ENCODE peak calls at places on chromosome X, in five cellular contexts. Y is GM12878, B is SK-N-SH, K is HCT116, U is GM23338. G is an unnamed sample.

GRCh38 chrX:47539860-47540259 is 21.1 kb upstream of the ARAF start:
- DNase-seq in Y (no peak), B (no peak), K (no peak), U (no peak), G (no peak)

GRCh38 chrX:109590176-109590575 is 34.8 kb downstream of the KCNE5 start:
- DNase-seq in Y (no peak), B (no peak), K (no peak), U (no peak), G (no peak)

GRCh38 chrX:103879339-103879738 is 47.3 kb upstream of the RAB9B start:
- DNase-seq in Y (no peak), B (no peak), K (no peak), U (no peak), G (no peak)

GRCh38 chrX:17459008-17459407 is 84.0 kb downstream of the NHS start:
- DNase-seq in Y (no peak), B (no peak), K (no peak), U (no peak), G (no peak)

GRCh38 chrX:132750312-132751042 is 208.0 kb downstream of the HS6ST2 start:
- DNase-seq in Y (no peak), B (no peak), K (no peak), U (no peak), G (no peak)

GRCh38 chrX:2385224-2385623 is 115.6 kb downstream of the DHRSX start:
- DNase-seq in Y (no peak), B (no peak), K (peak; percentile 69), U (no peak), G (no peak)

GRCh38 chrX:13937370-13938052 is 92.2 kb downstream of the GEMIN8 start:
- DNase-seq in Y (no peak), B (peak; percentile 44), K (no peak), U (no peak), G (no peak)

GRCh38 chrX:125998432-125998831 is 167.7 kb downstream of the DCAF12L2 start:
- DNase-seq in Y (no peak), B (peak; percentile 1), K (no peak), U (peak; percentile 42), G (peak; percentile 4)

GRCh38 chrX:74505437-74505836 is 84.1 kb downstream of the SLC16A2 start:
- DNase-seq in Y (no peak), B (no peak), K (no peak), U (no peak), G (no peak)

GRCh38 chrX:106959897-106960296 is 39.7 kb downstream of the CLDN2 start:
- DNase-seq in Y (no peak), B (no peak), K (no peak), U (peak; percentile 36), G (no peak)

GRCh38 chrX:43025806-43026205 is 247.8 kb upstream of the PPP1R2C start:
- DNase-seq in Y (no peak), B (no peak), K (no peak), U (no peak), G (no peak)

GRCh38 chrX:23902419-23902818 is 5.3 kb downstream of the APOO start:
- DNase-seq in Y (no peak), B (peak; percentile 53), K (no peak), U (peak; percentile 58), G (no peak)

GRCh38 chrX:140502491-140503229 is 2.2 kb downstream of the SOX3 start:
- DNase-seq in Y (no peak), B (peak; percentile 6), K (no peak), U (no peak), G (no peak)

GRCh38 chrX:23937100-23937499 is 29.3 kb downstream of the CXorf58 start:
- DNase-seq in Y (no peak), B (no peak), K (no peak), U (peak; percentile 13), G (no peak)

GRCh38 chrX:17822351-17822750 is 38.7 kb downstream of the RAI2 start:
- DNase-seq in Y (no peak), B (no peak), K (no peak), U (no peak), G (no peak)

GRCh38 chrX:45850775-45851433 is 650.2 kb upstream of the DIPK2B start:
- DNase-seq in Y (no peak), B (peak; percentile 8), K (no peak), U (peak; percentile 19), G (no peak)

GRCh38 chrX:45849261-45849660 is 648.6 kb upstream of the DIPK2B start:
- DNase-seq in Y (no peak), B (peak; percentile 26), K (peak; percentile 57), U (peak; percentile 14), G (no peak)

GRCh38 chrX:45850197-45850774 is 649.6 kb upstream of the DIPK2B start:
- DNase-seq in Y (no peak), B (no peak), K (no peak), U (peak; percentile 21), G (no peak)

GRCh38 chrX:45852884-45853283 is 652.2 kb upstream of the DIPK2B start:
- DNase-seq in Y (no peak), B (no peak), K (no peak), U (peak; percentile 28), G (no peak)

DNA sequence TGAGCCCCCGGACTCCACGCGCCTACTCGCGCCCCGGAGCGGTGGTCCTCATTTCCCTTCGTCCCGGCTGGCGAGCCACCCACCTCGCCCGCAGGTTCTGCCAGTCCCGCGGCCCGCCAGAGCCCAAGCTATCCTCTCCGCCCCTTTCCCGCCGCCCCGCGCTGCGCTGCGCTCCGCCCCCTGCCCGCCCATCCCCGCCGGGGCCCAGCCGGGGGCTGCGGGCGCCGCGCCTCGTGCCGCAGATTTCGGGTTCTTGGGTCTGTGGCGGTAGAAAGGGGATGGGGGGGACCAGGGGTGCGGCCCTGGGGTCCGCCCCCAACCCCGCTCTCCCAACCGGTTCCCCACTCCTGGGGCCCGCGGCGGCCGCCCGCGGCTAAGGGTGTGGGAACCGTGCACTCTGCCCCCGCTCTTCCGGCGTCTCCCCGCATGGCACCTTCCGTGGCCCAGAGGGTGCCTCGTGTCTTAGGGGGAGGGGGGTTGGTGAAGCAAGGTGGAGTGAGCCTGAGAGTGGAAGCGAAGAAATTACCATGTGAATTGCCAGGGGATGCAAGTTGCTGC is 650.8 kb upstream of the DIPK2B start:
- DNase-seq in Y (no peak), B (peak; percentile 15), K (peak; percentile 49), U (peak; percentile 83), G (no peak)
- TF ChIP-seq REST in Y (no peak), B (no peak), K (no peak), U (no peak), G (no peak)

DNA sequence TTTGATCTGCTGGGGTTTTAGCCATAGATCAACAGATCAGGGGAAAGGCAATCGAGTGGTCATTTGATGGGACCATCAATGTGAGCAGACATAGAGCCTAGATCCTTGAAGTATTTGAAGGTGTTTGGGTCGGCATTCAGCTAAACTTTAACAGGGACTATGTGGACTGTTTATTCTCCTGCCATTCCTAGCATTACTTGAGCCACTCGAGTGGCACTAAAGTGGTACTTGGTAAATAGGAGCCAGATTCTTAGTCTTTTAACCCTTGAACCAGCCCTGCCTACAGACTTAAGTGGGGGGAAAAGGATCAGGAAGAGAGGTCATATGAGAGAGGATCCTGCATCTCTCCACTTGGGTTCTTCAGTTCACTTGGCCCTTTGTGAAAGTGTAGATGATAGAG is 3.8 kb downstream of the MSN start:
- DNase-seq in Y (no peak), B (no peak), K (no peak), U (no peak), G (no peak)
- H3K27ac ChIP-seq in Y (peak overlapping the region; percentile 61), B (no peak overlapping the region), K (no peak overlapping the region), U (no peak overlapping the region), G (peak overlapping the region; percentile 44)

GRCh38 chrX:429266-429825 is 42.6 kb upstream of the PPP2R3B start:
- DNase-seq in Y (no peak), B (no peak), K (no peak), U (no peak), G (no peak)

GRCh38 chrX:425056-425455 is 38.3 kb upstream of the PPP2R3B start:
- DNase-seq in Y (no peak), B (no peak), K (no peak), U (no peak), G (no peak)

GRCh38 chrX:431032-431431 is 44.3 kb upstream of the PPP2R3B start:
- DNase-seq in Y (no peak), B (no peak), K (no peak), U (no peak), G (no peak)

GRCh38 chrX:426881-427280 is 40.2 kb upstream of the PPP2R3B start:
- DNase-seq in Y (no peak), B (no peak), K (no peak), U (no peak), G (no peak)

DNA sequence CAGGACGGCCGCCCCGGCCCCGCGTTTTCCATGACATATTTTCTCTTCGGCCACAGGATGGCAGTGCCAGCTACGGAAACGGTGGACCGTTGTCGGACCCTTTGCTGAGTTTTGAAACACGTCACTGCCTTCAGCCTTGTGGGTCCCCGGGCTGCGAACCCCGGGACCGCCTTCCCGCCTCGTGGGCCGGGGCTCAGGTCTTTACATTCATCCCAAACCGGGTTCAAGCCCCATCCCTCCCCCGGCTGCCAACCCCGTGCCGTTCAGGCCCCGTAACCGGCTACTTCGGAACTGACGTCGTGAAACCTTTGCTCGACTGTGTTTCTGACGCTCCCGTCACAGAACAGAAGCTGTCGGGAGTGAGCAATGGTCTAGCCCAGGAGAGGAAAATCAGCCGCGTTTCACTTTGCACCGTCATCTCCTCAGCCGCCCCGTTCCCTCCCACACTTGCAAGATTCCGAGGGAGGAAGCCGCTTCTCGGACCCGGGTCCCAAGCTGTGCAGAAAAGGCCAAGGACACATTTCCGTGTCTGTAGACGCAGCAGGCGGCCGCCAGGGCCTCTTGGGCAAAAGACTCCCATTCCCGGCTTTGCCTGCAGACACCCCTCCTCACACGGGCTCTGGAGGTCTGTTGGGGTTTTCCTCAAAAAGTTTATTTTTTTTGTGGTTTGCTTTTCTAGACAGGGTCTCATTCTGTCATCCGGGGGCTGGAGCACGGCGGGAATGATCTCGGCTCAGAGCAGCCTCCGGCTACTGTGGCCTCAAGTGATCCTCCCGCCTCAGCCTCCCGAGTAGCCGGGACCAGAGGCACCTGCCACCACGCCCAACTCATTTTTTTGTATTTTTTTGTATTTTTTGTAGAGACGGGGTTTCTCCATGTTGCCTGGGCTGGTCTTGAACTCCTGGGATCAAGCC is 41.4 kb upstream of the PPP2R3B start:
- DNase-seq in Y (no peak), B (peak; percentile 54), K (no peak), U (peak; percentile 86), G (no peak)
- TF ChIP-seq REST in Y (no peak), B (no peak), K (no peak), U (no peak), G (no peak)

GRCh38 chrX:21929209-21929608 is 11.3 kb upstream of the SMS start:
- DNase-seq in Y (no peak), B (no peak), K (no peak), U (no peak), G (no peak)

GRCh38 chrX:21930986-21931385 is 9.5 kb upstream of the SMS start:
- DNase-seq in Y (no peak), B (no peak), K (no peak), U (no peak), G (no peak)

GRCh38 chrX:21926527-21927278 is 13.8 kb upstream of the SMS start:
- DNase-seq in Y (no peak), B (no peak), K (peak; percentile 82), U (peak; percentile 51), G (peak; percentile 70)

GRCh38 chrX:21926116-21926515 is 14.4 kb upstream of the SMS start:
- DNase-seq in Y (no peak), B (no peak), K (no peak), U (no peak), G (no peak)
- H3K27ac ChIP-seq in Y (no peak overlapping the region), B (peak overlapping the region; percentile 53), K (peak overlapping the region; percentile 70), U (peak overlapping the region; percentile 65), G (peak overlapping the region; percentile 87)

DNA sequence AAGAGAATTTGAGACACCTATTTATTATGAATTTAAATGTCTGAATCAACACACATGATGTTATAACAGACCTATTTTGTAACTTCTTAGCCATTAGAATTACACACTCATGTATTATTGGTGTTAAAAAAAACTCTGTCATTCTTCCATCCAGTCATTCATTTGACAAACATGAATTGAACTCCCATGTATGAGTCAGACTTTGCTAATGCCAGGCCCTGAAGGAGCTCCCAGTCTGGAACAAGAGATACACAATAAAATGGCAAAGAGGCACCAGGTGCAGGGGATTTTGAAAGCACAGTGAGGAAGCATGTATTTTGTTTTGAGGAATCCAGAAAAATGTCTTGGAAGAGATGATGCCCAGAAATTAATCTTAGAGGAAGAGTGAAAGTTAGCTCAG is 87.7 kb upstream of the EFHC2 start:
- DNase-seq in Y (no peak), B (no peak), K (peak; percentile 6), U (no peak), G (no peak)
- TF ChIP-seq REST in Y (no peak), B (no peak), K (no peak), U (no peak), G (no peak)

G was measured in Panc1.